ENCODE peak calls at places on chromosomes 2 and 18, in five cellular contexts. I is spleen, E is breast epithelium, B is HCT116, X is sigmoid colon. A is an unnamed sample.

GRCh38 chr2:56168163-56168562 is 15.6 kb upstream of the CCDC85A start:
- DNase-seq in E (no peak), B (no peak), I (no peak), X (no peak), A (no peak)

GRCh38 chr18:47931707-47932103 is 1.2 kb upstream of the SMAD2 start:
- DNase-seq in X (no peak), E (no peak), B (no peak), I (peak; percentile 78), A (no peak)

GRCh38 chr2:220198911-220199310 is 571.5 kb downstream of the SLC4A3 start:
- DNase-seq in X (no peak), I (no peak), E (no peak), B (no peak), A (no peak)

GRCh38 chr2:44455877-44456276 is 94.1 kb downstream of the CAMKMT start:
- DNase-seq in B (no peak), X (no peak), E (no peak), I (no peak), A (no peak)

GRCh38 chr18:49510393-49511115 is 23.5 kb upstream of the C18orf32 start:
- DNase-seq in X (no peak), E (no peak), I (no peak), B (peak; percentile 73), A (no peak)

GRCh38 chr2:103991591-103991990 is 862.3 kb upstream of the POU3F3 start:
- DNase-seq in E (no peak), B (no peak), I (no peak), X (no peak), A (no peak)

GRCh38 chr2:96506016-96506906 is 1.1 kb upstream of the NEURL3 start:
- DNase-seq in B (no peak), I (no peak), E (peak; percentile 33), X (no peak), A (no peak)

GRCh38 chr2:161165266-161165665 is 5.0 kb downstream of the TANK start:
- DNase-seq in X (no peak), I (no peak), B (no peak), E (no peak), A (peak; percentile 83)

GRCh38 chr18:63131106-63131943 is 188.2 kb downstream of the BCL2 start:
- DNase-seq in B (no peak), E (no peak), X (peak; percentile 73), I (no peak), A (no peak)

GRCh38 chr18:72866572-72866900 is 1.3 kb downstream of the NETO1 start:
- DNase-seq in E (no peak), B (no peak), X (no peak), I (peak; percentile 73), A (no peak)

GRCh38 chr2:119871725-119872124 is 112.0 kb downstream of the PTPN4 start:
- DNase-seq in E (no peak), X (no peak), I (no peak), B (no peak), A (no peak)

GRCh38 chr18:63905361-63905760 is 2.4 kb upstream of the SERPINB10 start:
- DNase-seq in I (no peak), E (no peak), B (no peak), X (no peak), A (no peak)

GRCh38 chr2:120598416-120598815 is 137.3 kb upstream of the GLI2 start:
- DNase-seq in E (no peak), I (peak; percentile 47), B (no peak), X (no peak), A (no peak)

GRCh38 chr2:109046925-109047508 is 58.0 kb upstream of the EDAR start:
- DNase-seq in B (peak; percentile 6), X (no peak), E (no peak), I (peak; percentile 77), A (no peak)

GRCh38 chr2:189821953-189822748 is 37.9 kb downstream of the PMS1 start:
- DNase-seq in X (no peak), E (no peak), B (no peak), I (peak; percentile 75), A (no peak)

GRCh38 chr2:186554850-186555785 is 34.7 kb upstream of the ITGAV start:
- DNase-seq in X (no peak), I (no peak), E (no peak), B (no peak), A (no peak)

GRCh38 chr2:192398236-192398635 is 203.5 kb upstream of the TMEFF2 start:
- DNase-seq in E (no peak), I (no peak), X (no peak), B (no peak), A (no peak)

GRCh38 chr2:128406629-128407252 is 88.1 kb upstream of the HS6ST1 start:
- DNase-seq in I (peak; percentile 68), X (no peak), E (no peak), B (no peak), A (peak; percentile 42)

DNA sequence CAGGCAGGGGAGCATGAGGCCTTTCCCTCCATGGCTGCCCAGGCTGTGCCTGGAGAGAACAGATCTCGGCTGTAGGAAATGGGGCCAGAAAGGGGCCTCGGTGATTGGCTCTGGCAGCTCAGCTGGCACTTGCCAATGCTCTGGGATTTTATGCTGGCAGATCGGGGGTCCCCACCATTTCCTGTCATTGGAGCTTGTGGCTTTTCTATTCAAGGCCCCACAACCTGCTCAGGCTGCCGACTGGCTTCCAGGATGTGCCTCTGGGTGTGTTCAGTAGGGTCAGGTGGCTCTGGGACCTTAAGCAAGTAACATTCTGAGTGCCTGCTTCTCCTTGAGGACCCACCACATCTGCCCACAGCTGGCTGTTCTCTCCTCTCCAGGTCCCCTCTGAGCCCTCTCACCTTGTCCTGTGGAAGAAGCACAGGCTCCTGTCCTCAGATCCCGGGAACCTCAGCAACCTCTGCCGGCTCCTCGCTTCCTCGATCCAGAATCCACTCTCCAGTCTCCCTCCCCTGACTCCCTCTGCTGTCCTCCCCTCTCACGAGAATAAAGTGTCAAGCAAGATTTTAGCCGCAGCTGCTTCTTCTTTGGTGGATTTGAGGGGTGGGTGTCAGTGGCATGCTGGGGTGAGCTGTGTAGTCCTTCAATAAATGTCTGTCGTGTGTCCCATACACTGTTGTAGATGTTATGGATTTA is 4.2 kb downstream of the GNLY start:
- DNase-seq in I (no peak), X (no peak), E (no peak), B (no peak), A (no peak)
- H3K4me3 ChIP-seq in I (peak overlapping the region; percentile 50), X (no peak overlapping the region), E (no peak overlapping the region), B (no peak overlapping the region), A (no peak overlapping the region)

GRCh38 chr2:226791487-226792081 is 8.0 kb downstream of the IRS1 start:
- DNase-seq in X (peak; percentile 95), B (no peak), I (peak; percentile 97), E (peak; percentile 88), A (no peak)
- TF ChIP-seq POLR2AphosphoS5 in X (peak; percentile 40), B (no peak), I (peak; percentile 87), E (peak; percentile 72), A (peak; percentile 59)

GRCh38 chr2:231622963-231623362 is 30.3 kb downstream of the TEX44 start:
- DNase-seq in I (no peak), B (no peak), X (no peak), E (no peak), A (no peak)

GRCh38 chr2:231626449-231626848 is 33.8 kb downstream of the TEX44 start:
- DNase-seq in X (no peak), E (no peak), B (no peak), I (no peak), A (no peak)

GRCh38 chr2:231617059-231617926 is 24.6 kb downstream of the TEX44 start:
- DNase-seq in B (no peak), E (no peak), X (no peak), I (no peak), A (no peak)

DNA sequence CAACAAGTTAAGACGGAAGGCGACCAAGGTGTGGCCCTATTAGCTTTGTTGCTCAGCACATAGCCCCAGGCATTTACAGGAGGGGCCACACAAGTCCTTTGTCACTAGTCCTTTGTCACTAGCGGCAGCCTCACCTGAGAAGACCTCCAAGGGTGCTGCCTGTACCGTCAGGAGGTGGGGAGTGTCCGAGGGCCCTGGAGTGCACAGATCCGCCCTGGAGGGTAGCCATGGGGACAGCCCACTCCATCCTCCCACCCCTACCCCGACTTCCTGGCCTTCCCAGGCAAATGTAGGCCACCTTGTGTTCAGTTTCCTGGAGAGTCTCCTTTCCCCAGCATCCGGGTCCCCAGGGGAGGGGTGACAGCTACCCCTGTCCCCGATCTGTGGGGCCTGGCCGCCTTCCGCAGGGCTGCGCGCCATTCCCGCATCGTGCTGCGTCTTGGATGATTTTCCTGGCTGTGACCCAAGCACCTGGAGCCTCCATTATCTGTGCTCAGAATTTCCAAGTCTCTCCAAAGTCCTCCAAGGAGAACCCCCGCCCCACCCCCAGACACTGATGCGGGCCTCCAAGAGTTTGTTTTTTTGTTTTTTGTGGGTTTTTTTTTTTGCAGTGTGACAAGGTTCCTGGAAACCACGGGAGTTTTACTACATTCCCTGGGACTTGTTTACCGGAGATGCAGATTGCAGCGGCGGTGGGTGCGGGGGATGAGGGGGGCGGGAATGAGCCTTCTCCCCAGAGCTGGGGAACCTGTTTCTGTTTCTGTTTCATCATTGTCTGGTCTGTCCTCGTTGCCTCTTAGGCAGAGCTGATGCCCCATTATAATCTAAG is 28.6 kb downstream of the TEX44 start:
- DNase-seq in X (peak; percentile 83), B (peak; percentile 86), E (peak; percentile 85), I (peak; percentile 76), A (no peak)
- H3K4me3 ChIP-seq in X (peak overlapping the region; percentile 44), B (peak overlapping the region; percentile 23), E (peak overlapping the region; percentile 53), I (peak overlapping the region; percentile 37), A (no peak overlapping the region)

GRCh38 chr2:12106440-12107080 is 360.1 kb downstream of the LPIN1 start:
- DNase-seq in B (no peak), E (no peak), I (no peak), X (peak; percentile 87), A (no peak)
- TF ChIP-seq POLR2AphosphoS5 in B (no peak), E (no peak), I (no peak), X (no peak), A (no peak)

GRCh38 chr2:10047616-10048500 is 4.5 kb downstream of the KLF11 start:
- DNase-seq in B (no peak), X (no peak), E (no peak), I (peak; percentile 74), A (no peak)
- H3K4me3 ChIP-seq in B (no peak overlapping the region), X (no peak overlapping the region), E (no peak overlapping the region), I (peak overlapping the region; percentile 11), A (no peak overlapping the region)

DNA sequence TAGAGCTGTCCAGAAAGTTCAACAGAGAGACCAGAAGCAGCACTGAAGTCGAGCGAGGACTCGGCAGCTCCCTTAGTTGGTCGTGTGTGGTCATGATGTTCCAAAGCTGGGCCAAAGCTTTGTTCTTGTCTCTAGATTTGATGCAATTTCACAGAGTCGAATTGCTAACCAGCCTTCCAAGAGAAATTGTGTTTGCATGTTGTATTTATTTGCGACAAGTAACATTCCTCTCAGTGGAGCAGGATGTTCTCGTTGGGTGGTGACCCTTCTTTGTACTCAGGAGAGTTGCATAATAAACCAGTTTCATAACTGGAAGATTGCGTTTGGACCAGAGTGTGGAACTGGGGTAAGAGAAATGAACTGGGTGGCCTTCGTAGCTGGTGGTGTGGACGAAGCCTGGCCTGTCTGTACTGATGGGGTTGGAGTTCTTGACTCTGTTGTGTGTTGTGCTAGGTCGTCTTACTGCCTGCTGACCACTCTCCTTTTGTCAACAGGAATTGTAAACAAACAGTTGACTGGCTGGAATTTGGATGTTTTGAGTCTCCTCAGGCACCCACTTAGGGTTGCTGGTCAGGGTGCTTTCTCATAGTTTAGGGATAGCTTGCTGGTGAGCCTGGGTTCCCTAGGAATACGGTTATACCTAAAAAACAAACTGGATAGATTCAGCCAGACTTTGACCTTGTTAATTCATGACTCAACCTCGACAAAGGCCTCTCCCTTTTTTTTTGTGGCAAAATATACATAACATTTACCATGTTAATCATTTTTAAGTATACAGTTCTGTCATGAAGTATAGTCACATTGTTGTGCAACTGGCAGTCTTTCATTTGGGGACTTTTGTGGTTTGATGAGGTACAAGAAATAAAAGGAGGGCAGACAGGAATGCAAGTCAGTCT is 28.9 kb upstream of the TOGARAM2 start:
- DNase-seq in B (no peak), E (no peak), I (no peak), X (peak; percentile 70), A (no peak)
- TF ChIP-seq POLR2AphosphoS5 in B (no peak), E (peak; percentile 19), I (no peak), X (peak; percentile 7), A (no peak)